ENCODE peak calls at places on chromosomes 12 and 14, in seven cellular contexts. P, U, Z, S, C, M and A are unnamed samples.
A peak's percentile ranks its signal among the peaks of the same experiment; 100 is the strongest.

GRCh38 chr14:71206766-71207371 is 299.6 kb downstream of the PCNX1 start:
- DNase-seq in S (no peak), M (no peak), Z (no peak), P (peak; percentile 92), C (peak; percentile 70), U (peak; percentile 85), A (no peak)

GRCh38 chr12:63844391-63845341 is at the start of gene SRGAP1:
- DNase-seq in M (peak; percentile 62), Z (no peak), C (peak; percentile 55), S (peak; percentile 81), P (peak; percentile 89), U (peak; percentile 73), A (peak; percentile 83)

GRCh38 chr12:65164774-65165173 is 4.6 kb upstream of the LEMD3 start:
- DNase-seq in Z (no peak), S (no peak), U (no peak), M (no peak), P (no peak), C (no peak), A (no peak)

GRCh38 chr14:38405851-38406630 is 150.1 kb upstream of the CLEC14A start:
- DNase-seq in M (no peak), S (no peak), U (peak; percentile 66), C (no peak), Z (no peak), P (no peak), A (no peak)

GRCh38 chr12:62957233-62957953 is 22.4 kb upstream of the PPM1H start:
- DNase-seq in U (no peak), S (no peak), C (no peak), M (no peak), P (no peak), Z (no peak), A (no peak)

GRCh38 chr14:92890830-92891598 is 31.9 kb upstream of the CHGA start:
- DNase-seq in Z (no peak), M (no peak), S (no peak), P (no peak), U (no peak), C (no peak), A (no peak)

GRCh38 chr12:120290541-120291312 is 976 bp downstream of the RNU4-2 start:
- DNase-seq in M (peak; percentile 38), S (peak; percentile 51), C (peak; percentile 49), P (no peak), Z (no peak), U (no peak), A (no peak)

GRCh38 chr12:130423136-130423535 is 85.4 kb downstream of the PIWIL1 start:
- DNase-seq in U (no peak), P (no peak), Z (no peak), S (no peak), M (no peak), C (no peak), A (no peak)

GRCh38 chr12:132151766-132152410 is 7.6 kb downstream of the NOC4L start:
- DNase-seq in C (no peak), S (peak; percentile 46), M (no peak), Z (no peak), P (peak; percentile 71), U (no peak), A (peak; percentile 79)

GRCh38 chr12:22083167-22083566 is 37.1 kb downstream of the CMAS start:
- DNase-seq in S (no peak), Z (no peak), U (peak; percentile 35), M (no peak), C (no peak), P (no peak), A (no peak)

GRCh38 chr14:67319142-67319541 is 40.5 kb downstream of the ATP6V1D start:
- DNase-seq in C (no peak), P (no peak), U (peak; percentile 46), M (no peak), S (no peak), Z (no peak), A (no peak)

GRCh38 chr14:28365510-28365909 is 401.1 kb upstream of the FOXG1 start:
- DNase-seq in M (no peak), P (no peak), U (no peak), C (no peak), Z (no peak), S (peak; percentile 5), A (no peak)

GRCh38 chr14:53034036-53034435 is 83.2 kb upstream of the FERMT2 start:
- DNase-seq in M (no peak), C (no peak), U (no peak), S (no peak), P (no peak), Z (no peak), A (no peak)

GRCh38 chr12:57461326-57461903 is 1.8 kb downstream of the GLI1 start:
- DNase-seq in M (peak; percentile 78), C (peak; percentile 39), P (peak; percentile 94), U (peak; percentile 57), S (peak; percentile 73), Z (no peak), A (peak; percentile 85)

GRCh38 chr14:22379727-22380126 is 209.3 kb downstream of the DAD1 start:
- DNase-seq in M (no peak), P (no peak), S (no peak), C (no peak), U (peak; percentile 56), Z (no peak), A (no peak)

GRCh38 chr12:103928736-103929050 is 1.5 kb upstream of the HSP90B1 start:
- DNase-seq in M (peak; percentile 70), Z (peak; percentile 16), U (no peak), P (no peak), C (no peak), S (no peak), A (no peak)

GRCh38 chr12:6962285-6963015 is 8.0 kb downstream of the PHB2 start:
- DNase-seq in S (no peak), U (no peak), M (peak; percentile 89), Z (no peak), C (no peak), P (peak; percentile 69), A (no peak)

GRCh38 chr12:75323663-75324062 is 6.5 kb downstream of the CAPS2 start:
- DNase-seq in Z (no peak), M (no peak), S (no peak), U (no peak), P (no peak), C (no peak), A (no peak)

GRCh38 chr14:75433631-75434556 is 6.1 kb downstream of the JDP2 start:
- DNase-seq in Z (no peak), C (no peak), U (no peak), S (no peak), M (no peak), P (no peak), A (peak; percentile 20)

DNA sequence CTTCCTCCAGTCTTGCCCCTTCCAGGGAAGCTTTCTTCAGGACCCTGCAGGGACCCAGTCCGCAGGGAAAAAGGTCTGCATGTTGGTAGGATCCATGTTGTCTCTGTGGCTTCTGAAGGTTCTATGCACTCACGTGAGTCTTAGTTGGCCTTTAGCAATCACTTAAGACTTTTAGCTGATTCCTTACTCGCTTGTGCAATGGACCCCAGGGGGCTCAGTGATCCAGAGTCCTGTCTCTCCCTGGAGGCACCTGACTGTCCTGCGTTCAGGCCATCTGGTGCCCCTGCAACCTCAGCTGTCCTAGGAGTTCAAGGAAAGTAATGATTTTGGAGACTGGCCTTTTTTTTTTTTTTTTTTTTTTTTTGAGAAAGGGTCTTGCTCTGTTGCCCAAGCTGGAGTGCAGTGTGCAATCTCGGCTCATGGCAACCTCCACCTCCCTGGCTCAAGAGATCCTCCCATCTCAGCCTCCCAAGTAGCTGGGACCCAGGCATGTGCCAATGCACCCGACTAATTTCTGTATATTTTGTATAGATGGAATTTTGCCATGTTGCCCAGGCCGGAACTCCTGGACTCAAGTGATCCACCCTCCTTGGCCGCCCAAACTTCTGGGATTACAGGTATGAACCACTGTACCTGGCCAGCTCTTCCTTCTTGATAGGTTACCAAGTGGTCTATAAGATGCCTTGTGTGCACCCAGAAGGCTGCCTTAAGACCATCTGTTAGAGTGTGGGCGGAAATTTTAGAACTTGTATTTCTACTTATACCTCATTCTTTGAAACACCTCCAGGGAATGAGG is 4.6 kb downstream of the IFI27L2 start:
- DNase-seq in Z (no peak), P (no peak), S (no peak), C (peak; percentile 15), U (no peak), M (no peak), A (no peak)
- H3K27ac ChIP-seq in Z (no peak overlapping the region), P (no peak overlapping the region), S (no peak overlapping the region), C (no peak overlapping the region), U (no peak overlapping the region), M (no peak overlapping the region), A (no peak overlapping the region)

GRCh38 chr12:1655225-1655788 is 26.3 kb downstream of the WNT5B start:
- DNase-seq in Z (no peak), C (no peak), U (no peak), P (no peak), M (no peak), S (no peak), A (no peak)

GRCh38 chr12:1661553-1662335 is 29.1 kb upstream of the ADIPOR2 start:
- DNase-seq in U (peak; percentile 82), Z (peak; percentile 67), P (peak; percentile 98), C (peak; percentile 84), M (peak; percentile 95), S (peak; percentile 96), A (peak; percentile 96)

GRCh38 chr12:1660304-1661187 is 30.3 kb upstream of the ADIPOR2 start:
- DNase-seq in S (peak; percentile 66), P (no peak), Z (peak; percentile 22), M (peak; percentile 88), C (peak; percentile 89), U (no peak), A (no peak)

GRCh38 chr12:1657616-1658167 is 28.7 kb downstream of the WNT5B start:
- DNase-seq in P (no peak), Z (no peak), M (no peak), S (no peak), U (no peak), C (no peak), A (no peak)

GRCh38 chr12:1656894-1657293 is 27.9 kb downstream of the WNT5B start:
- DNase-seq in P (no peak), S (no peak), M (no peak), U (no peak), Z (no peak), C (no peak), A (no peak)
- H3K27ac ChIP-seq in P (no peak overlapping the region), S (peak overlapping the region; percentile 50), M (no peak overlapping the region), U (no peak overlapping the region), Z (no peak overlapping the region), C (no peak overlapping the region), A (peak overlapping the region; percentile 55)

DNA sequence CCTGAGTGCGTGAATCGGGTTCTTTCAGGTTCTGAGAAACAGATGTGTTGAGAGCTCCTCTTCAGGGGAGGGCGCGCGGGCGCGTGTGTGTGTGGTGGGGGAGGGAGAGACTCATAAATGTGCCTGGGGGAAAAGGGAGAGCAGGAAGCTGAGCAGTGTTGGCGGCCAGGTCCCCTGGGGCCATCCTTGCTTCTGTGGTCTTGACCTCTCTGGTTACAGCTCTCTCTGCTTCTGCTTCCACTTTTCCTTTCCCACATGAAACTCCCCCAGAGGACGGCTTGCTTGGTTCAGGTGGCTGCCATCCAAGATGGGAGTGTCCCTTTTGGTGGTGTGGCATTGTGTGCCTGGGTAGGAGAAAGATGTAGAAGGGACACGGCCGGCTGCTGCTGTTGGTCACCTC is 4.2 kb downstream of the ATG101 start:
- DNase-seq in P (peak; percentile 76), S (no peak), M (no peak), Z (no peak), U (no peak), C (no peak), A (no peak)
- H3K27ac ChIP-seq in P (no peak overlapping the region), S (no peak overlapping the region), M (no peak overlapping the region), Z (no peak overlapping the region), U (no peak overlapping the region), C (peak overlapping the region; percentile 56), A (no peak overlapping the region)

DNA sequence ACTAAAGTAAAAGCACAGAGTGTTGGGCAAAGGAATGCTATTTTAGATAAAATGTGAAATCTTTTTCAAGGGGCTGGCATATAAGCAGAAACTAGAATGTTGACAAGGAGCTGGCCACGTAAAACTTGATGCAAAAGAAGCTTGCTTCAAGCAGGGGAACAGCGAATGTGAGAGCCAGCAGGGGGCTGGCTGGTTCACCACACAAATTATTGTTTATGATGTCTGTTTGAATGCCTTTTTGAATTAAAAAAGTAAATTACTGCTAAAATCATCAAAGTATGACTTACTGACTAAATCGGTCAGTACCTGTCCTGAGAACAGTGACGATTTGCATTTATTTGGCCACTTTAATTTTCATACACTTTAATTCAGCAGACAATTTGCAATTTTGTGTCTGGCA is 38.9 kb upstream of the TMTC2 start:
- DNase-seq in Z (no peak), U (no peak), P (no peak), S (no peak), C (no peak), M (no peak), A (no peak)
- H3K27ac ChIP-seq in Z (no peak overlapping the region), U (no peak overlapping the region), P (no peak overlapping the region), S (no peak overlapping the region), C (no peak overlapping the region), M (no peak overlapping the region), A (no peak overlapping the region)